ENCODE peak calls at places on chromosomes 13 and 19, in four cellular contexts. R, J, I and B are unnamed samples.

GRCh38 chr19:3361384-3362216 is 4.8 kb upstream of the NFIC start:
- DNase-seq in R (no peak), J (no peak), I (no peak), B (no peak)

GRCh38 chr13:95547531-95548167 is 4.9 kb upstream of the CLDN10 start:
- DNase-seq in R (no peak), J (no peak), I (no peak), B (no peak)

GRCh38 chr13:39559838-39560237 is 43.2 kb downstream of the LHFPL6 start:
- DNase-seq in R (no peak), J (no peak), I (no peak), B (no peak)

GRCh38 chr19:37966211-37967072 is 59.4 kb downstream of the SIPA1L3 start:
- DNase-seq in R (peak; percentile 25), J (no peak), I (no peak), B (no peak)

GRCh38 chr13:97630725-97631124 is 196.8 kb downstream of the RAP2A start:
- DNase-seq in R (no peak), J (no peak), I (no peak), B (no peak)

GRCh38 chr13:113941571-113942191 is 32.2 kb downstream of the C13orf46 start:
- DNase-seq in R (peak; percentile 77), J (no peak), I (no peak), B (no peak)

GRCh38 chr19:17830567-17831418 is 9.5 kb upstream of the INSL3 start:
- DNase-seq in R (peak; percentile 69), J (peak; percentile 84), I (no peak), B (peak; percentile 43)

GRCh38 chr13:25136872-25137623 is 35.0 kb downstream of the AMER2 start:
- DNase-seq in R (no peak), J (no peak), I (no peak), B (no peak)

GRCh38 chr13:112902669-112903068 is 66.3 kb upstream of the MCF2L start:
- DNase-seq in R (no peak), J (no peak), I (no peak), B (no peak)

GRCh38 chr19:43620061-43621001 is 902 bp upstream of the ZNF428 start:
- DNase-seq in R (no peak), J (no peak), I (no peak), B (no peak)

GRCh38 chr19:43498233-43498830 is 6.2 kb downstream of the PHLDB3 start:
- DNase-seq in R (no peak), J (no peak), I (no peak), B (no peak)

GRCh38 chr13:74090869-74091605 is 43.2 kb downstream of the KLF12 start:
- DNase-seq in R (no peak), J (no peak), I (no peak), B (no peak)

GRCh38 chr13:65940720-65941119 is 1289.4 kb downstream of the PCDH9 start:
- DNase-seq in R (no peak), J (no peak), I (no peak), B (no peak)

GRCh38 chr19:36032251-36033104 is at the start of gene CLIP3:
- DNase-seq in R (peak; percentile 63), J (peak; percentile 75), I (peak; percentile 32), B (peak; percentile 81)

GRCh38 chr19:39090881-39091280 is 6.7 kb downstream of the ACP7 start:
- DNase-seq in R (no peak), J (no peak), I (no peak), B (no peak)

GRCh38 chr13:33775339-33776108 is 42.4 kb upstream of the RFC3 start:
- DNase-seq in R (no peak), J (no peak), I (no peak), B (peak; percentile 10)

GRCh38 chr13:91292630-91293221 is 54.8 kb upstream of the MIR17HG start:
- DNase-seq in R (no peak), J (peak; percentile 27), I (no peak), B (no peak)

DNA sequence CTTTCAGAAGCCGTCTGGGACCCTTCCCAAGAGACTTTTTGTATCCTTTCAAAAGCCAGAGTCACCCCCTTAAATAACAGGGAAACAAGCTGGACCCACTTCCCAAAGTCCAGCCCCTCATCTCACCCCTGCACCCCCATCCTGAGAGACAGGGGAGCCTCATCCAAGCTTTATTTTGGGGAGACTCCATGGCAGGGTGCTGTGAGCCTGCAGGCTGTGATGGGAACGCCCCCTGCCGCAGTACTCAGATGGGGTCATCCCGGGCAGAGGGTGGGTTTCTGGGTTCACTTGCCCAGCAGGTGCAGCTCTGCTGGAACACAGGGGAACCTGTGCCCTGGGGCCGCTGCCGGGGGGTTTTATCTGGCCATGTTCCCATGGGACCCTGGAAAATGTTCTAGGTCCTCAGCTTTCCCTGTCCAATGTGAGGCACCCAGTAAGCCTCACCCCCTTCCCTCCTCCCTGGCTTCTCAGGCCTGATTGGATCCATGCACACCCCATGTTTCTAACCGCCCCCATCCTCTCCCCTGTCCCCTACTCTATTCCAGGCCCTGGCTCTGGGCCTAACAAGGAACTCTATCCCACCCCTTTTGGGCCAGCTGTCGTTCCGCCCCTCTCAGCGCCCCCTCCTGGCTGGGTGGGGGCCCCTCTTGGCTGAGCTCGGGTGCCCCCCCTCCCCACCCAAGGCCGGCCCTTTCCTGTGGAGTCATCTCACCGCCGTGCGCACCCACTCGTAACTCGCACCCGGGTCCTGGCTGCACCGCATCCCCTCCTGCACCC is 1.0 kb downstream of the HIF3A start:
- DNase-seq in R (peak; percentile 40), J (no peak), I (no peak), B (peak; percentile 55)
- H3K4me3 ChIP-seq in R (peak overlapping the region; percentile 53), J (peak overlapping the region; percentile 54), I (no peak overlapping the region), B (peak overlapping the region; percentile 70)

GRCh38 chr19:10417598-10418280 is 2.6 kb upstream of the PDE4A start:
- DNase-seq in R (no peak), J (no peak), I (no peak), B (no peak)
- H3K4me3 ChIP-seq in R (no peak overlapping the region), J (no peak overlapping the region), I (no peak overlapping the region), B (no peak overlapping the region)

DNA sequence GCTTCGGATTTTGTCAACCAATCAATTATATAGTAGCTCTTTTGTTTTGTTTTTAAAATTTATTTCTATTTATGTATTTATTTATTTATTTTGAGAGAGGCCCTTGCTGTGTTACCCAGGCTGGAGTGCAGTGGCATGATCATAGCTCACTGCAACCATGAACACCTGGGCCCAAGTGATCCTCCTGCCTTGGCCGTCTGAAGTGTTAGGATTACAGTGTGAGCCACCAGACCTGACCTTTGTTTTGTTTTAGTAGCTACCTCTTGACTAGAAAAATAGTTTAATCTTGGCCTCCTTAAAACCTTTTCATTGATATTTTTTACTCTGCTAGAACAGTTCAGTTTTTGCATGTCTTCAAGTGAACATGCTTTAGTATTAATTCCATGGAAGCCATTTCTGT is 15.1 kb downstream of the GARRE1 start:
- DNase-seq in R (no peak), J (no peak), I (no peak), B (peak; percentile 16)
- H3K4me3 ChIP-seq in R (no peak overlapping the region), J (no peak overlapping the region), I (no peak overlapping the region), B (no peak overlapping the region)

GRCh38 chr19:1266818-1267440 is 2.2 kb upstream of the CIRBP start:
- DNase-seq in R (peak; percentile 42), J (no peak), I (no peak), B (no peak)

GRCh38 chr19:1269065-1269477 is at the start of gene CIRBP:
- DNase-seq in R (peak; percentile 99), J (peak; percentile 98), I (peak; percentile 98), B (peak; percentile 100)

GRCh38 chr19:1266116-1266817 is 2.9 kb upstream of the CIRBP start:
- DNase-seq in R (peak; percentile 86), J (peak; percentile 92), I (no peak), B (peak; percentile 92)

GRCh38 chr19:1268392-1269064 is 604 bp upstream of the CIRBP start:
- DNase-seq in R (no peak), J (no peak), I (no peak), B (no peak)

DNA sequence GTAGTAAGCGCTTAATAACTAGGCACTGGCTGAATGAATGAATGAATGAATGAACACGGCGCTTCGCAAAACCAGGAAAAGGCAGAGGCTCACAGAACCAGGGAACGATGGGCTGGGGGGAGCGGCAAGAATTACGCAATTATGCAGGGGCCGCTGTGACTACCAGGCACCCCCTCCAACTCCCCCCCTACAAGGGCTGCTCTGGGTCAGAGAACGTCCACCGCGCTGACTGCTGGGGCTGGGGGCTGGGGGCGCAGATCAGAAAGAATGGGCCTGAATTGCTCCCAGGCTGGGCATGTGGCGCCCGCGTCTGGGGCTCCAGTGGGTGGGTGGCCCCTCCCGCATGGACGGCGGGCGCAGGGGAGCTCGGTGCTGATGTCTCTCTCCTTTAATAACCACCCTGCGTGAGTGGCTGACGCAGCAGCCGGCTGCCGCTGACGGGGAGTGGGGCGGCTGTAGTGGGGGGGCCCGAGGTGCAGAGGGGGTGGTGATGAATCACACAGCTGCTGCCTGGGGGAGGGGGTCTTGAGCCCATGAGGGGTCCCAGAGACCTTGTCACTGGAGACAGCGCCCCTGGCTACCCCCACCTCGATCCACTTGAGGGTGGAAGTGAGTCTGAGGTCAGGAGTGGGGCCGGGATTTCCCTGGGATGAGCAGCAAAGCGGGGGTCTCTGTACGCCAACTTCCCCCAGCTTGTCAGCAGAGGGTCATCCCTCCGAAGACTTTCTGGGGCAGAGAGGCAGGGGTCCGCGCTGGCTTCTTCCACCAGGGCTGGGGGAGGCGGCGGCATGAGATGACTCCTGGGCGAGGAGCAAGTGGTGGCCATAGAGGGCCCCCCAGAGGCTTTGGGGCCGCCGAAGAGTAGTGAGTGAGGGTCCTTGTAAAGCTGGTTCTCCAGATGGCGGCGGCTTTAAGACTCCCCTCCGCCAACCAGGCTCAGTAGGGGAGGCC is 1.4 kb upstream of the CIRBP start:
- DNase-seq in R (peak; percentile 40), J (no peak), I (no peak), B (peak; percentile 16)
- H3K4me3 ChIP-seq in R (peak overlapping the region; percentile 34), J (peak overlapping the region; percentile 47), I (peak overlapping the region; percentile 60), B (peak overlapping the region; percentile 27)